ENCODE peak calls at places on chromosomes 16 and 17, in four cellular contexts. I is OCI-LY7, P is BJ, W is hepatocyte. D is an unnamed sample.

GRCh38 chr17:13311301-13311700 is 290.4 kb downstream of the HS3ST3A1 start:
- DNase-seq in I (no peak), W (no peak), P (peak; percentile 42), D (peak; percentile 17)

GRCh38 chr17:63841350-63842172 is 924 bp downstream of the SMARCD2 start:
- DNase-seq in W (peak; percentile 75), P (no peak), I (peak; percentile 61), D (no peak)

GRCh38 chr17:10094806-10095205 is 103.6 kb downstream of the GAS7 start:
- DNase-seq in P (no peak), I (no peak), W (no peak), D (no peak)

GRCh38 chr16:74734361-74735161 is 33.9 kb upstream of the MLKL start:
- DNase-seq in P (no peak), W (no peak), I (no peak), D (no peak)

GRCh38 chr16:21722771-21723460 is 59.1 kb downstream of the OTOA start:
- DNase-seq in W (no peak), P (no peak), I (no peak), D (no peak)

GRCh38 chr17:10754109-10754508 is 24.3 kb upstream of the TMEM220 start:
- DNase-seq in P (no peak), W (peak; percentile 44), I (peak; percentile 33), D (no peak)

GRCh38 chr17:34981538-34982241 is 1.4 kb downstream of the LIG3 start:
- DNase-seq in P (no peak), I (no peak), W (peak; percentile 43), D (no peak)

GRCh38 chr16:81645303-81645702 is 133.8 kb upstream of the PLCG2 start:
- DNase-seq in I (no peak), P (peak; percentile 54), W (peak; percentile 79), D (peak; percentile 89)

GRCh38 chr16:77273-77806 is 685 bp upstream of the MPG start:
- DNase-seq in W (peak; percentile 79), P (no peak), I (peak; percentile 62), D (no peak)

GRCh38 chr16:14669776-14670175 is 24.3 kb downstream of the PLA2G10 start:
- DNase-seq in W (no peak), I (no peak), P (no peak), D (no peak)

GRCh38 chr17:76262732-76263344 is 2.3 kb upstream of the UBALD2 start:
- DNase-seq in W (peak; percentile 68), I (peak; percentile 85), P (no peak), D (no peak)

DNA sequence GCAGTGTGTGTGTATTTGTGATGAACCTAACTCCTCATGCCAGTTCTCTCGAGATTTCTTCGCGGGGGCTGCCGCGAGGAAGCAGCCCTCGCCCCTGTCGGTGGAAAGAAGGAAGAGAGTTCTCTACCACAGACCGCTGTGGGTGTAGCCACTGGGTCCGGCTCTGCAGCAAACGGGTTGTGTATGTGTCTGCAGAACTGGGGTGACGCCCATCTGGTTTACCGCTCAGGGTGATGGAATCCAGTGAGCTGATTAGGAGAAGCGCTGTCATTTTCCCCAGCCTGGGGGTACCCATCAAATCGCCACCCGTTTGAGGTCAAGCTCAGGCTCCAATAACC is 7.7 kb downstream of the CORO6 start:
- DNase-seq in I (no peak), P (no peak), W (no peak), D (no peak)
- H3K4me3 ChIP-seq in I (no peak overlapping the region), P (peak overlapping the region; percentile 31), W (no peak overlapping the region), D (peak overlapping the region; percentile 40)

GRCh38 chr16:70683146-70683944 is 2.5 kb downstream of the MTSS2 start:
- DNase-seq in W (no peak), P (no peak), I (no peak), D (no peak)
- H3K4me3 ChIP-seq in W (no peak overlapping the region), P (peak overlapping the region; percentile 92), I (no peak overlapping the region), D (peak overlapping the region; percentile 83)

DNA sequence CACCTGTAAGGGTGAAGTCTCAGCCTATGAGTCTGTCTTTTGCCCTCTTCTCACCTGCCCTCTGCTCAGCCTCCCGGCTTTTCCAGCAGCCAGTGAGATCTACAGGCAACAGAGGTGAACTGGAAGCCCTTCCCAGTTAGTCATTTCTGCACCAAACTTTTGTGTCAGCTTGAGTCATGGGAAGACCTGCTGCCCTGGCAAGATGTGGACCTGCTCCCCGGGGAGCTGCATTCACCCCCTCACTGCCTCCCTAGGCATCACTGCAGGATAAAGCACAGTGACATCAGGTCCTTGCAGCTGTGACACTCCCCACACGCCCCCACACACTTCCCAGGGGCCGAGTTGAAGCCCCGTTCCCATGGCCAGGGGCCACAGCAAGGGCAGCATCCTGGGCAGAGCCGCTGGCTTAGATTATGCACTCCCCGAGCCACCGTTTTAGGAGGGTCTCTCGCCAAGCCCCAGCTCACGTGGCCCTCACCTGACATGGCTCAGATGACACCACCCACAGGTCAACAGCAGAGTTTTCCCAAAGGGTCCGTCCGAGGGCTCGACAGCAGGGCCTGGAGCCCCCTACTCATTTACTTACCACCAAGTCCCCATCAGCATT is 6.5 kb upstream of the ABR start:
- DNase-seq in I (no peak), P (no peak), W (no peak), D (no peak)
- H3K4me3 ChIP-seq in I (no peak overlapping the region), P (no peak overlapping the region), W (no peak overlapping the region), D (no peak overlapping the region)

GRCh38 chr16:30892670-30893069 is 1.2 kb downstream of the BCL7C start:
- DNase-seq in W (peak; percentile 3), I (no peak), P (no peak), D (no peak)
- H3K4me3 ChIP-seq in W (no peak overlapping the region), I (peak overlapping the region; percentile 79), P (peak overlapping the region; percentile 80), D (peak overlapping the region; percentile 83)

DNA sequence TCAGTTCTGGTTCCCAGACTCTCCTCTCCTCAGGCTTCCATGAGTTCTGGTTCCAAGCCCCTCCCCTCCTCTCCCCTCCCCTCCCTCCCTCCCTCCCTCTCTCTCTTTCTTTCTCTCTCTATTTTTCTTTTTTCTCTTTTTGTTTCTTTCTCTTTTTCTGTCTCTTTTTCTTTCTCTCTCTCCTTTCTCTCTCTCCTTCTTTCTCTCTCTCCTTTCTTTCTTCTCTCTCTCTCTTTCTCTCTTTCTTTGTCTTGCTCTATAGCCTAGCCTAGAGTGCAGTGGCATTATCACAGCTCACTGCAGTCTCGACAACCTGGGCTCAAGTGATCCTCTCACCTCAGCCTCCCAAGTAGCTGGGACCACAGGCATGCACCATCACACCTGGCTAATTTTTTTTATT is 796 bp upstream of the CES3 start:
- DNase-seq in P (no peak), I (no peak), W (no peak), D (no peak)
- H3K4me3 ChIP-seq in P (no peak overlapping the region), I (no peak overlapping the region), W (no peak overlapping the region), D (no peak overlapping the region)

DNA sequence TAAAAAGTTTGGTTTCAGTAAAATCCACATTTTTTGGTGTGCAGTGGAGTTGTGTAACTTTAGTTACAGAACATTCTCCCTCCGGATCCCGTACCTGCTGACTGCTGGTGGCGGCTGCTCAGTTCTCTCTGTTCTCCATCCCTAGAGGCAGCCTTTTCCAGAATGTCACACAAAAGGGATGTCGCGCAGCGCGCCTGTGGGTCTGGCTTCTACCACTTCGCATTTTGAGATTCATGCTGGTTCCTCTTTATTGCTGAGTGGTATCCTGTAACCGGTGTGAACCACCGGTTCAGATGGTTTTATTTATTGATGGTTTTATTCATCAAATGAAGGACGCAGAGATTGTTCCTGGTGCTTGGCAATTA is 975 bp upstream of the CEP131 start:
- DNase-seq in P (no peak), W (no peak), I (no peak), D (no peak)
- H3K4me3 ChIP-seq in P (peak overlapping the region; percentile 47), W (peak overlapping the region; percentile 37), I (peak overlapping the region; percentile 46), D (peak overlapping the region; percentile 55)

GRCh38 chr16:1548234-1548633 is 14.8 kb downstream of the TMEM204 start:
- DNase-seq in W (no peak), P (no peak), I (no peak), D (no peak)
- H3K4me3 ChIP-seq in W (no peak overlapping the region), P (no peak overlapping the region), I (no peak overlapping the region), D (no peak overlapping the region)